ENCODE peak calls at places on chromosomes 16 and 17, in four cellular contexts. One of them, this sample, is unnamed. For H3K4me1, the result is how much of the 10 kb centered on the place peaks cover.

GRCh38 chr16:3511286-3512180 is 10.7 kb downstream of the CLUAP1 start:
- DNase-seq in pancreas: no peak
- DNase-seq in psoas muscle: no peak
- DNase-seq in adrenal gland: no peak
- DNase-seq in this sample: no peak

GRCh38 chr16:709651-710499 is 4.3 kb upstream of the FBXL16 start:
- DNase-seq in adrenal gland: peak
- DNase-seq in psoas muscle: no peak
- DNase-seq in pancreas: no peak
- DNase-seq in this sample: no peak

GRCh38 chr17:53655591-53655990 is 167.1 kb upstream of the KIF2B start:
- DNase-seq in psoas muscle: no peak
- DNase-seq in adrenal gland: no peak
- DNase-seq in pancreas: no peak
- DNase-seq in this sample: no peak

GRCh38 chr17:57331423-57331822 is 75.1 kb downstream of the MSI2 start:
- DNase-seq in psoas muscle: no peak
- DNase-seq in adrenal gland: peak
- DNase-seq in pancreas: no peak
- DNase-seq in this sample: no peak

GRCh38 chr17:68422821-68423220 is 34.5 kb downstream of the WIPI1 start:
- DNase-seq in pancreas: peak
- DNase-seq in adrenal gland: no peak
- DNase-seq in psoas muscle: no peak
- DNase-seq in this sample: no peak

GRCh38 chr17:60147553-60148241 is 2.1 kb upstream of the CA4 start:
- DNase-seq in pancreas: no peak
- DNase-seq in psoas muscle: no peak
- DNase-seq in adrenal gland: no peak
- DNase-seq in this sample: no peak

GRCh38 chr16:11181242-11181888 is 74.6 kb downstream of the SOCS1 start:
- DNase-seq in adrenal gland: no peak
- DNase-seq in pancreas: no peak
- DNase-seq in psoas muscle: no peak
- DNase-seq in this sample: no peak

GRCh38 chr17:10754861-10755591 is 25.2 kb upstream of the TMEM220 start:
- DNase-seq in psoas muscle: no peak
- DNase-seq in adrenal gland: no peak
- DNase-seq in pancreas: no peak
- DNase-seq in this sample: no peak

GRCh38 chr16:27355610-27356009 is 41.8 kb downstream of the IL4R start:
- DNase-seq in psoas muscle: peak
- DNase-seq in adrenal gland: peak
- DNase-seq in pancreas: no peak
- DNase-seq in this sample: peak

GRCh38 chr16:83403751-83404150 is 404.0 kb upstream of the HSBP1 start:
- DNase-seq in pancreas: no peak
- DNase-seq in psoas muscle: no peak
- DNase-seq in adrenal gland: no peak
- DNase-seq in this sample: no peak

GRCh38 chr17:68057531-68057952 is 22.0 kb downstream of the KPNA2 start:
- DNase-seq in adrenal gland: peak
- DNase-seq in pancreas: no peak
- DNase-seq in psoas muscle: no peak
- DNase-seq in this sample: peak

GRCh38 chr17:82929011-82929622 is 89.3 kb upstream of the ZNF750 start:
- DNase-seq in adrenal gland: no peak
- DNase-seq in pancreas: peak
- DNase-seq in psoas muscle: peak
- DNase-seq in this sample: no peak

GRCh38 chr16:17222756-17223411 is 247.9 kb downstream of the XYLT1 start:
- DNase-seq in adrenal gland: peak
- DNase-seq in psoas muscle: peak
- DNase-seq in pancreas: no peak
- DNase-seq in this sample: peak

GRCh38 chr17:35932576-35932975 is 2.0 kb upstream of the RDM1 start:
- DNase-seq in pancreas: no peak
- DNase-seq in adrenal gland: peak
- DNase-seq in psoas muscle: no peak
- DNase-seq in this sample: no peak

GRCh38 chr16:749010-749409 is 8.2 kb upstream of the CIAO3 start:
- DNase-seq in adrenal gland: no peak
- DNase-seq in pancreas: no peak
- DNase-seq in psoas muscle: no peak
- DNase-seq in this sample: no peak

GRCh38 chr16:25750489-25750888 is 58.7 kb downstream of the HS3ST4 start:
- DNase-seq in pancreas: no peak
- DNase-seq in adrenal gland: no peak
- DNase-seq in psoas muscle: no peak
- DNase-seq in this sample: no peak

GRCh38 chr17:75889454-75889853 is 7.3 kb downstream of the TRIM65 start:
- DNase-seq in adrenal gland: no peak
- DNase-seq in pancreas: no peak
- DNase-seq in psoas muscle: no peak
- DNase-seq in this sample: no peak

GRCh38 chr16:66751135-66751991 is at the start of gene DYNC1LI2:
- DNase-seq in adrenal gland: peak
- DNase-seq in pancreas: peak
- DNase-seq in psoas muscle: peak
- DNase-seq in this sample: peak

GRCh38 chr16:14302031-14302398 is 230.9 kb downstream of the MRTFB start:
- DNase-seq in psoas muscle: peak
- DNase-seq in adrenal gland: peak
- DNase-seq in pancreas: peak
- DNase-seq in this sample: peak

GRCh38 chr17:28199115-28199514 is 119.9 kb upstream of the TMEM97 start:
- DNase-seq in pancreas: no peak
- DNase-seq in psoas muscle: no peak
- DNase-seq in adrenal gland: no peak
- DNase-seq in this sample: no peak

GRCh38 chr16:79605999-79606398 is 5.5 kb upstream of the MAF start:
- DNase-seq in adrenal gland: no peak
- DNase-seq in psoas muscle: no peak
- DNase-seq in pancreas: no peak
- DNase-seq in this sample: no peak

GRCh38 chr16:11757671-11758545 is 15.3 kb upstream of the TXNDC11 start:
- DNase-seq in pancreas: no peak
- DNase-seq in psoas muscle: no peak
- DNase-seq in adrenal gland: peak
- DNase-seq in this sample: peak

GRCh38 chr16:79261944-79262552 is 338.5 kb downstream of the MAF start:
- DNase-seq in psoas muscle: no peak
- DNase-seq in pancreas: no peak
- DNase-seq in adrenal gland: no peak
- DNase-seq in this sample: no peak

GRCh38 chr16:3099732-3100499 is 822 bp upstream of the ZSCAN10 start:
- DNase-seq in pancreas: peak
- DNase-seq in adrenal gland: peak
- DNase-seq in psoas muscle: peak
- DNase-seq in this sample: peak

GRCh38 chr16:23711785-23712184 is 1.2 kb downstream of the ERN2 start:
- DNase-seq in pancreas: no peak
- DNase-seq in psoas muscle: no peak
- DNase-seq in adrenal gland: no peak
- DNase-seq in this sample: no peak

GRCh38 chr17:10107320-10108165 is 90.9 kb downstream of the GAS7 start:
- DNase-seq in adrenal gland: peak
- DNase-seq in psoas muscle: no peak
- DNase-seq in pancreas: no peak
- DNase-seq in this sample: no peak

GRCh38 chr17:81397314-81398169 is 2.3 kb downstream of the BAHCC1 start:
- DNase-seq in pancreas: peak
- DNase-seq in psoas muscle: peak
- DNase-seq in adrenal gland: no peak
- DNase-seq in this sample: peak
- TF ChIP-seq CTCF in pancreas: peak
- TF ChIP-seq CTCF in psoas muscle: peak
- TF ChIP-seq CTCF in adrenal gland: peak
- TF ChIP-seq CTCF in this sample: no peak

DNA sequence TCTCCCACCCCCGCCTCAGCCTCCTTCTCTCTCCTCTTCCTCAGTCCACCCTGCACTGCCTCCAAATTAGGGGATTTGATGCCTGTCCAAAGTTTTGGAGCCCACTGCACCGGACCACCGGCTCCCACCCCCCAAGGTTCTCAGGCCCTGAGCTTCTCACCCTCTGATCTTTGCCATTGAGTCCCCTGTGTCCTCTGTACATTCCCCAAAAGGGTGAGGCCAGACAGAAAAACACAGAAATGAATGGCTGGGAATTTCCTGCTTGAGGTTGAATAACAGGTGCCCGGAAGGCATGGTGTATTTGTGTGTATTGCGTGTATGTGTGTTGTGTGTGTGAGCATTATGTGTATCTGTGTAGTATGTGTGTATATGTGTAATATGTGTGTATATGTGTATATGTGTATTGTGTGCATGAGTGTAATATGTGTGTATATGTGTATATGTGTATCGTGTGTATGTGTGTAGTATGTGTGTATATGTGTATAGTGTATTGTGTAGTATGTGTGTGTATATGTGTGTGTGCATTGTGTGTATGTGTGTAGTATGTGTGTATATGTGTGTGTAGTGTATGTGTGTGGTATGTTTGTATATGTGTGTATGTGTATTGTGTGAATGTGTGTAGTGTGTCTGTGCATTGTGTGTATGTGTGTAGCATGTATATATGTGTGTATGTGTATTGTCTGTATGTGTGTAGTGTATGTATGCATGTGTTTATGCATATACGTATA is 16.0 kb upstream of the CCL17 start:
- DNase-seq in psoas muscle: no peak
- DNase-seq in pancreas: no peak
- DNase-seq in adrenal gland: no peak
- DNase-seq in this sample: no peak
- H3K4me1 ChIP-seq in psoas muscle: under half
- H3K4me1 ChIP-seq in pancreas: under half
- H3K4me1 ChIP-seq in adrenal gland: under half
- H3K4me1 ChIP-seq in this sample: under half

DNA sequence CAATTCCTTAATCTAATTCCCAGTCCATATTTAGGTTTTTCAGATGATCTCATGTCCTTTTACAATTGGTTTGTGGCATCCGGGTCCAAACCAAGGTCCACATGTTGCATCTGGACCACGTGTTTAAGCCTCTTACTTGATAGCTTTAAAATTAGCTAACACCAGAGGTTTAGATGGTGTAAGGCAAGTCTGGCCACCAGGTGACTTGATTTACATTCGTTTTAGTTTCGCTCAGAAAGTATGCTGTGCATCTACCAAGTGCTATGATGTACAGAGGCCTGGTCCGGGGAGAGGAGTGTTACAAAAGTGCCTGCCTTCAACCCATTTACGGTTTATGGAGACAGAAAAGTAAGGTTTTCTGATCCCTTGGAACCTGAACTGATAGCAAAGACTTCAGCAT is 878 bp upstream of the DNAJA2 start:
- DNase-seq in adrenal gland: no peak
- DNase-seq in pancreas: no peak
- DNase-seq in psoas muscle: no peak
- DNase-seq in this sample: no peak
- TF ChIP-seq CTCF in adrenal gland: no peak
- TF ChIP-seq CTCF in pancreas: no peak
- TF ChIP-seq CTCF in psoas muscle: no peak
- TF ChIP-seq CTCF in this sample: no peak

DNA sequence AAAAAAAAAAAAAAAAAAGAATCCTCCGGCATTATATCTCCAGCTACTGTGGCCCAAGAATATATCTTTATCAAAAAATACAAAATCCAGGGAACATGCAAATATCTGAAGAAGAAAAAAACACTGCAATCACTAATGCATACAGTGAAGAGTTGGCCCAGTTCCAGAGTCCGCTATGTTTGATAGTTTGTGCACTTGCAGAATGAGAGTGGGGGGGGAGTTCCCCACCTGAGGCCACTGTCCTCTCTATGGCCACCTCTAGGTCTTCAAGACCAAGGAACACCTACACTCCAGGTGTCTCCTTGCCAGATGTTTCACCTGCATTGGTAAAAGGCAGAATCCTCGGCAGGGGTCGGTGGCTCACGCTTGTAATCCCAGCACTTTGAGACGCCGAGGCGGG is 4.0 kb downstream of the ZNF785 start:
- DNase-seq in adrenal gland: no peak
- DNase-seq in psoas muscle: no peak
- DNase-seq in pancreas: no peak
- DNase-seq in this sample: no peak
- H3K4me1 ChIP-seq in adrenal gland: under half
- H3K4me1 ChIP-seq in psoas muscle: under half
- H3K4me1 ChIP-seq in pancreas: under half
- H3K4me1 ChIP-seq in this sample: under half

DNA sequence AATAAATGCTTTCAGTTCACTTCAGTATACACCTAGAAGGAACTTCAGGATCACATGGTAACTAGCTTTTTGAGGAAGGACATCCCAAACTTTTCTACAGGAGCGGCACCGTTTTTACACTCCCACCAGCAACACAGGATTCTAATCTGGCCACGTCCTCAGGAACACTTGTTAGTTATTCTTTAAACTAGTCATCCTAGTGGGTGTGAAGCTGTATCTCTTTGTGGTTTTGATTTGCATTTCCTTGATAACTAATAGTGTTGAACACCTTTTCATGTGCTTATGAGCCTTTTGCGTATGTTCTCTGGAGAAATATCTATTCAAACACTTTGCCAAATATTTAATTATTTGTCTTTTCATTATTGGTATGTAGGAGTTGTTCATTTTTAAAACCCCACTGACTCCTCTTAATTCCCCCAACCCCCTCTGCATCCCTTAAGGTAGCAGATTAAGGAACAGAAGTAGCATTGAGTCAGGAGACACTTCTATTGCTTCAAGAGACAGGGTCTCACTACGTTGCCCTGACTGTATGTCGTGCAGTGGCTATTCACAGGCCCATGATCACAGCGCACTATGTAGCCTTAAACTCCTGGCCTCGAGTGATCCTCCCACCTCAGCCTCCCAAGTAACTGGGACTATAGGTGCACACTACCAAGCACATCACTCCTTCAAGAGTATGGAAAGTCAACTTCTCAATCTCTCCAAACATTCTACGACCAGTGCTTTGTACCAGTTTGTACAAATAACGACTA is 25.4 kb downstream of the YWHAE start:
- DNase-seq in adrenal gland: no peak
- DNase-seq in psoas muscle: no peak
- DNase-seq in pancreas: no peak
- DNase-seq in this sample: no peak
- TF ChIP-seq CTCF in adrenal gland: no peak
- TF ChIP-seq CTCF in psoas muscle: no peak
- TF ChIP-seq CTCF in pancreas: no peak
- TF ChIP-seq CTCF in this sample: no peak

GRCh38 chr16:88524274-88524972 is 45.8 kb upstream of the ZC3H18 start:
- DNase-seq in pancreas: no peak
- DNase-seq in adrenal gland: no peak
- DNase-seq in psoas muscle: peak
- DNase-seq in this sample: no peak
- H3K4me1 ChIP-seq in pancreas: under half
- H3K4me1 ChIP-seq in adrenal gland: under half
- H3K4me1 ChIP-seq in psoas muscle: under half
- H3K4me1 ChIP-seq in this sample: under half

This sample was measured in thyroid gland.